ENCODE peak calls at places on chromosomes 16 and 17, in five cellular contexts. B, I, F, Q and X are unnamed samples.

GRCh38 chr17:48297825-48298224 is 132.2 kb downstream of the SKAP1 start:
- DNase-seq in Q (no peak), B (no peak), F (no peak), I (no peak), X (no peak)

GRCh38 chr17:76872221-76872873 is 4.1 kb downstream of the MGAT5B start:
- DNase-seq in F (peak), B (peak), Q (peak), I (peak), X (peak)

GRCh38 chr17:40830085-40830776 is 7.8 kb upstream of the KRT10 start:
- DNase-seq in I (no peak), Q (no peak), F (no peak), B (no peak), X (no peak)

GRCh38 chr17:214881-215331 is 33.5 kb upstream of the DOC2B start:
- DNase-seq in Q (no peak), F (no peak), B (no peak), I (no peak), X (no peak)

GRCh38 chr16:71917900-71918299 is 22.6 kb downstream of the IST1 start:
- DNase-seq in Q (peak), F (no peak), B (no peak), I (no peak), X (no peak)

GRCh38 chr17:58575511-58575910 is 61.1 kb upstream of the MTMR4 start:
- DNase-seq in I (peak), F (peak), B (peak), Q (peak), X (peak)

GRCh38 chr17:40179923-40180659 is 2.8 kb downstream of the RAPGEFL1 start:
- DNase-seq in I (peak), B (no peak), Q (peak), F (no peak), X (peak)

GRCh38 chr16:54655171-54655590 is 275.5 kb upstream of the IRX5 start:
- DNase-seq in B (no peak), Q (peak), F (no peak), I (no peak), X (no peak)

GRCh38 chr17:78132767-78133178 is 2.2 kb downstream of the TMC8 start:
- DNase-seq in B (no peak), I (no peak), F (no peak), Q (no peak), X (no peak)

GRCh38 chr17:62653002-62653830 is 25.7 kb downstream of the MRC2 start:
- DNase-seq in F (peak), B (no peak), Q (peak), I (no peak), X (no peak)

GRCh38 chr16:1063728-1064127 is 8.8 kb upstream of the SSTR5 start:
- DNase-seq in F (no peak), Q (no peak), I (no peak), B (no peak), X (no peak)

GRCh38 chr16:27759947-27760844 is 210.3 kb downstream of the KATNIP start:
- DNase-seq in I (no peak), F (no peak), Q (no peak), B (no peak), X (no peak)